ENCODE peak calls at places on chromosomes 7 and 10, in seven cellular contexts. Y is stimulated activated naive B cell treated with anti-CD40 and anti-IgM and Interleukin-4, amounts not matched to agents 10 μg/mL and 1 μg/mL and 100 μg/mL, for 72 hours; V is astrocyte of the spinal cord; Z is HS-5; H is Caco-2; E is amniotic stem cell; N is transverse colon. X is an unnamed sample.

GRCh38 chr7:27898735-27899134 is 158.8 kb downstream of the TAX1BP1 start:
- DNase-seq in E (no peak), H (no peak), V (no peak), N (no peak), Y (no peak), Z (no peak), X (no peak)

GRCh38 chr7:2037301-2037804 is 195.4 kb downstream of the MAD1L1 start:
- DNase-seq in H (no peak), E (no peak), Y (no peak), N (no peak), Z (no peak), V (no peak), X (no peak)

GRCh38 chr10:129963076-129963830 is 821 bp downstream of the EBF3 start:
- DNase-seq in N (no peak), E (no peak), Z (no peak), V (no peak), Y (no peak), H (peak; percentile 45), X (no peak)

GRCh38 chr10:11246752-11247467 is 229.2 kb downstream of the CELF2 start:
- DNase-seq in H (no peak), V (no peak), Z (no peak), E (no peak), N (no peak), Y (no peak), X (no peak)

GRCh38 chr7:136030867-136031318 is 53.7 kb upstream of the MTPN start:
- DNase-seq in E (no peak), V (no peak), Y (no peak), Z (no peak), H (no peak), N (no peak), X (no peak)

GRCh38 chr10:131651674-131652093 is 249.1 kb upstream of the PPP2R2D start:
- DNase-seq in N (no peak), V (no peak), Y (no peak), Z (no peak), H (no peak), E (no peak), X (no peak)

GRCh38 chr7:43372656-43373355 is 210.1 kb upstream of the STK17A start:
- DNase-seq in Y (no peak), Z (no peak), H (no peak), N (no peak), V (no peak), E (no peak), X (no peak)

GRCh38 chr10:113716109-113717010 is 35.1 kb upstream of the PLEKHS1 start:
- DNase-seq in N (no peak), V (no peak), Y (no peak), Z (no peak), H (no peak), E (no peak), X (no peak)

GRCh38 chr10:33134011-33134751 is 176.2 kb upstream of the ITGB1 start:
- DNase-seq in Z (no peak), Y (peak; percentile 76), H (no peak), V (peak; percentile 95), N (peak; percentile 72), E (peak; percentile 48), X (peak; percentile 62)

GRCh38 chr7:90825779-90826178 is 229.7 kb downstream of the CDK14 start:
- DNase-seq in Z (peak; percentile 65), N (no peak), H (no peak), V (peak; percentile 57), Y (no peak), E (no peak), X (no peak)

GRCh38 chr7:84291756-84292155 is 97.2 kb upstream of the SEMA3A start:
- DNase-seq in E (no peak), H (no peak), Y (no peak), N (no peak), Z (no peak), V (no peak), X (no peak)

GRCh38 chr7:130254555-130254954 is 12.1 kb upstream of the CPA2 start:
- DNase-seq in H (no peak), N (no peak), V (no peak), E (no peak), Y (no peak), Z (no peak), X (no peak)

GRCh38 chr7:2209961-2210323 is 22.8 kb downstream of the MAD1L1 start:
- DNase-seq in N (no peak), V (no peak), Z (no peak), H (no peak), E (no peak), Y (no peak), X (no peak)

GRCh38 chr7:64618785-64619456 is 47.0 kb upstream of the ZNF107 start:
- DNase-seq in E (no peak), Z (no peak), N (no peak), V (peak; percentile 37), H (peak; percentile 57), Y (no peak), X (peak; percentile 20)

GRCh38 chr10:5081091-5081490 is 13.1 kb upstream of the AKR1C3 start:
- DNase-seq in V (no peak), H (no peak), Z (no peak), N (no peak), Y (no peak), E (no peak), X (no peak)

GRCh38 chr7:33108931-33109757 is at the start of gene RP9:
- DNase-seq in E (peak; percentile 23), Z (no peak), V (peak; percentile 67), N (peak; percentile 69), H (peak; percentile 91), Y (peak; percentile 72), X (peak; percentile 63)

GRCh38 chr7:33906697-33907096 is 1.4 kb downstream of the BMPER start:
- DNase-seq in Z (no peak), V (no peak), H (no peak), E (no peak), N (no peak), Y (no peak), X (no peak)

GRCh38 chr10:58360412-58361004 is 24.7 kb upstream of the TFAM start:
- DNase-seq in Z (no peak), V (no peak), E (no peak), Y (no peak), H (no peak), N (no peak), X (no peak)

GRCh38 chr7:15464762-15465144 is 97.1 kb downstream of the AGMO start:
- DNase-seq in E (no peak), Z (no peak), V (no peak), H (no peak), Y (no peak), N (no peak), X (no peak)

GRCh38 chr7:2195403-2196246 is 37.1 kb downstream of the MAD1L1 start:
- DNase-seq in Y (no peak), Z (no peak), N (no peak), E (no peak), V (no peak), H (no peak), X (peak; percentile 32)

GRCh38 chr10:71660313-71660712 is 59.3 kb downstream of the C10orf105 start:
- DNase-seq in V (no peak), N (no peak), Z (no peak), H (no peak), Y (no peak), E (no peak), X (no peak)

GRCh38 chr10:90032519-90032918 is 331.1 kb downstream of the KIF20B start:
- DNase-seq in Z (no peak), N (no peak), Y (no peak), V (no peak), H (no peak), E (no peak), X (no peak)

GRCh38 chr10:43236176-43236850 is 30.6 kb downstream of the RASGEF1A start:
- DNase-seq in Y (no peak), E (no peak), N (no peak), H (no peak), V (no peak), Z (no peak), X (peak; percentile 25)

X was measured in SJSA1.